ENCODE peak calls at places on chromosomes 5 and 9, in four cellular contexts. T is PC-3, G is fibroblast of lung, M is A549. I is an unnamed sample.
A peak's percentile ranks its signal among the peaks of the same experiment; 100 is the strongest.

GRCh38 chr5:159883522-159883950 is 32.7 kb upstream of the ADRA1B start:
- DNase-seq in T (peak; percentile 20), G (peak; percentile 84), M (no peak), I (no peak)

GRCh38 chr9:127698985-127699670 is 7.7 kb upstream of the CFAP157 start:
- DNase-seq in T (no peak), G (peak; percentile 97), M (peak; percentile 98), I (peak; percentile 97)

GRCh38 chr5:158174918-158175663 is 316.1 kb upstream of the CLINT1 start:
- DNase-seq in T (peak; percentile 90), G (peak; percentile 43), M (peak; percentile 63), I (peak; percentile 92)

GRCh38 chr5:140093866-140094265 is 20.0 kb upstream of the PURA start:
- DNase-seq in T (no peak), G (no peak), M (no peak), I (no peak)

GRCh38 chr9:135247174-135247930 is 159.9 kb downstream of the OLFM1 start:
- DNase-seq in T (no peak), G (no peak), M (no peak), I (no peak)

GRCh38 chr9:127781821-127782220 is 3.4 kb upstream of the SH2D3C start:
- DNase-seq in T (no peak), G (no peak), M (no peak), I (no peak)

GRCh38 chr9:118418887-118419620 is 714.9 kb downstream of the TLR4 start:
- DNase-seq in T (peak; percentile 65), G (peak; percentile 62), M (peak; percentile 6), I (no peak)

GRCh38 chr5:32645246-32645645 is 59.9 kb downstream of the SUB1 start:
- DNase-seq in T (no peak), G (peak; percentile 12), M (no peak), I (no peak)

GRCh38 chr5:113425909-113426308 is 8.9 kb downstream of the TSSK1B start:
- DNase-seq in T (no peak), G (no peak), M (no peak), I (no peak)

GRCh38 chr5:110268985-110269384 is 457.5 kb downstream of the TMEM232 start:
- DNase-seq in T (no peak), G (no peak), M (no peak), I (peak; percentile 41)

GRCh38 chr5:111494350-111494999 is 17.9 kb downstream of the STARD4 start:
- DNase-seq in T (no peak), G (no peak), M (no peak), I (no peak)

GRCh38 chr5:149645236-149645635 is 63.9 kb downstream of the ARHGEF37 start:
- DNase-seq in T (no peak), G (no peak), M (no peak), I (no peak)

GRCh38 chr5:178367351-178368120 is 134.9 kb upstream of the PHYKPL start:
- DNase-seq in T (no peak), G (no peak), M (no peak), I (no peak)

GRCh38 chr9:115883467-115884329 is 269.9 kb upstream of the PAPPA start:
- DNase-seq in T (peak; percentile 69), G (peak; percentile 34), M (peak; percentile 60), I (peak; percentile 59)

GRCh38 chr5:1431896-1432295 is 13.3 kb downstream of the SLC6A3 start:
- DNase-seq in T (no peak), G (no peak), M (no peak), I (no peak)

GRCh38 chr9:104993291-104993963 is 65.5 kb upstream of the ABCA1 start:
- DNase-seq in T (no peak), G (peak; percentile 91), M (no peak), I (peak; percentile 85)

GRCh38 chr9:125604189-125604588 is 102.8 kb downstream of the MAPKAP1 start:
- DNase-seq in T (no peak), G (no peak), M (no peak), I (no peak)

GRCh38 chr9:86573886-86574285 is 219.7 kb upstream of the TUT7 start:
- DNase-seq in T (no peak), G (no peak), M (no peak), I (no peak)

GRCh38 chr9:108130896-108131295 is 641.3 kb upstream of the KLF4 start:
- DNase-seq in T (no peak), G (no peak), M (no peak), I (no peak)

GRCh38 chr5:108681079-108681921 is 66.4 kb upstream of the FER start:
- DNase-seq in T (peak; percentile 70), G (peak; percentile 60), M (peak; percentile 43), I (peak; percentile 71)

GRCh38 chr9:69292078-69292477 is 32.9 kb upstream of the ENTREP1 start:
- DNase-seq in T (no peak), G (no peak), M (peak; percentile 4), I (no peak)

GRCh38 chr5:142385194-142385593 is 60.4 kb upstream of the SPRY4 start:
- DNase-seq in T (no peak), G (peak; percentile 84), M (no peak), I (no peak)

GRCh38 chr5:143066556-143067281 is 296.5 kb downstream of the ARHGAP26 start:
- DNase-seq in T (no peak), G (no peak), M (no peak), I (no peak)

GRCh38 chr5:54360089-54360488 is 49.7 kb upstream of the ARL15 start:
- DNase-seq in T (peak; percentile 67), G (peak; percentile 85), M (peak; percentile 21), I (peak; percentile 3)

GRCh38 chr5:21263361-21263760 is 1275.4 kb upstream of the CDH18 start:
- DNase-seq in T (peak; percentile 16), G (peak; percentile 45), M (no peak), I (no peak)

GRCh38 chr9:22395585-22396205 is 50.9 kb upstream of the DMRTA1 start:
- DNase-seq in T (peak; percentile 83), G (peak; percentile 83), M (peak; percentile 6), I (no peak)

GRCh38 chr5:102857090-102857818 is 102.1 kb downstream of the PAM start:
- DNase-seq in T (peak; percentile 30), G (no peak), M (no peak), I (no peak)

GRCh38 chr9:76654051-76654461 is 110.2 kb upstream of the PCA3 start:
- DNase-seq in T (no peak), G (peak; percentile 75), M (no peak), I (no peak)

GRCh38 chr5:113081091-113081490 is 104.5 kb downstream of the DCP2 start:
- DNase-seq in T (no peak), G (no peak), M (no peak), I (peak; percentile 78)

GRCh38 chr5:96434201-96434645 is 1.2 kb upstream of the PCSK1 start:
- DNase-seq in T (peak; percentile 63), G (peak; percentile 78), M (peak; percentile 36), I (peak; percentile 92)

GRCh38 chr5:140821375-140822280 is at the start of gene PCDHA5:
- DNase-seq in T (peak; percentile 83), G (no peak), M (peak; percentile 69), I (no peak)

GRCh38 chr9:127812936-127813675 is 10.4 kb downstream of the FPGS start:
- DNase-seq in T (no peak), G (no peak), M (no peak), I (no peak)

GRCh38 chr5:135235551-135236100 is 163.4 kb downstream of the MACROH2A1 start:
- DNase-seq in T (no peak), G (no peak), M (no peak), I (no peak)

GRCh38 chr9:111828193-111828592 is 33.5 kb upstream of the SHOC1 start:
- DNase-seq in T (peak; percentile 40), G (peak; percentile 11), M (no peak), I (no peak)

GRCh38 chr5:32520995-32521394 is 64.4 kb upstream of the SUB1 start:
- DNase-seq in T (peak; percentile 30), G (no peak), M (no peak), I (no peak)

GRCh38 chr5:40689442-40689841 is 9.7 kb downstream of the PTGER4 start:
- DNase-seq in T (peak; percentile 99), G (peak; percentile 96), M (peak; percentile 79), I (no peak)

DNA sequence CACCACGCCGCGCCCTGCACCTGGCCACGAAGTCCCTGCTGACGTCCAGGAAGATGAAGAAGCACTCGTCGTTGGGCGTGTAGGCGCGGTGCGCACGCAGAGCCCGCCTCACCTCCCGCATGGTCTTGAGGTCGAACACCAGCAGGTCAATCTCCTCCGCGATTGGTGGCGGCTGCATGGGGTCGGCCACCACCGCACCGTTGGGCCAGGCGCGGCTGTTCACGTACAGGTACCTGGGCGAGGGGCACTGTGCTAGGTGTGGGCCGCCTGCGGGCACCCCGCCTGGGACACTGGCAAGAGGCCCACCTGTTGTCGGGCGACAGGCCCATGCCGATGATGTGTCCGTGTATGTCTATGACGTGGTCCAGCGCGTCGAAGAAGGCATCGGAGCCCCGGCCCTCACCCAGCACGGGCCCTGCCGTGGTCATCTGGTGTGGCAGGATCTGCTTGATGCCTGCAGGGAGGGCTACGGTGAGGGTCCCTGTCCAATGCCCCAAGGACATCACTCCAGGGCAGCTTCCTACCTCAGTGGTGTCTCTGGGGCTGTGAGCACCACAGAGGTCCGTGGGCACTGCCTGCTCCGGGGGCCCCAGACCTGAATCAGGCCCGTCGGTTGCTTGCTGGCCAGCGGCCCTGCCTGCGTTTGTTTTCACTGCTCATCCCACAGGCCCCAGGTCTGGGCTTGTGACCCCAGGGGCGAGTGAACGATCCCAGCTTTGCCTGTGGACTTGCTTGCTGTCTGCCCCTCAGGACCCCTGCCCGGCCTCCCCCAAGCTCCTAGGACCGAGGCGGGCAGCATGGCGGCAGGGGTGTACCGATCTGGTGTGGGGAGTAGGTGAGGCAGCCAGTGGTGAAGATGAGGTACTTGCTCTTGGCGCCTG is 3.1 kb downstream of the FBXW5 start:
- DNase-seq in T (no peak), G (no peak), M (no peak), I (no peak)
- H3K4me3 ChIP-seq in T (no peak overlapping the region), G (no peak overlapping the region), M (no peak overlapping the region), I (no peak overlapping the region)

DNA sequence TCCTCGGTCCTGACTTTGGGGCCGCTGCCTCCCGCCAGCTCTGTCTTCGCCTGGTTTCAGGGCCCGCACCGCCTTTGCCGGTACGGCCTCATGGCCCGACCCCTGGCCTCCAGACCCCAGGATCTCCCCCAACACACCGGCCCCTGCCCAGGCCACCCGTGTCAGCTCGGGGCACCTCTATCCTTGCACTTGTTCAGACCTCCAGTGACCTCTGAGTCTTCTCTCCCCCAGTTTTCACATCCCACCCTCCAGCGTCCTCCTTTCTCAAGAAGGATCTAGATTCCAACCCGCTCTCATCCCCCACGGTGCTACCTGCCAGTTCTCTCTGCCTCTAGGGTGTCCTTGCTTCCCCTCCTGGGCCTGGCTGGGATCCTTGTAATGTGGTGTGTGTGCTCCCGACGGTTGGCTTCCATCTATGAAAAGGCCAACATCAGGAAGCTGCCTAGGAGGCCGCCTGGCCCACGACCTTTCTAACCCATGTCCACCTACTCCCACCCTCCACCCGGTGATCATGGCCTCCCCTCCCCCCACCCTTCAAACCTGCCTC is 61.1 kb downstream of the SPATA31C2 start:
- DNase-seq in T (no peak), G (no peak), M (no peak), I (no peak)
- H3K4me3 ChIP-seq in T (peak overlapping the region; percentile 73), G (peak overlapping the region; percentile 64), M (peak overlapping the region; percentile 43), I (peak overlapping the region; percentile 59)

GRCh38 chr9:71904076-71904475 is 6.9 kb downstream of the ABHD17B start:
- DNase-seq in T (no peak), G (no peak), M (no peak), I (no peak)
- H3K4me3 ChIP-seq in T (no peak overlapping the region), G (no peak overlapping the region), M (no peak overlapping the region), I (no peak overlapping the region)

DNA sequence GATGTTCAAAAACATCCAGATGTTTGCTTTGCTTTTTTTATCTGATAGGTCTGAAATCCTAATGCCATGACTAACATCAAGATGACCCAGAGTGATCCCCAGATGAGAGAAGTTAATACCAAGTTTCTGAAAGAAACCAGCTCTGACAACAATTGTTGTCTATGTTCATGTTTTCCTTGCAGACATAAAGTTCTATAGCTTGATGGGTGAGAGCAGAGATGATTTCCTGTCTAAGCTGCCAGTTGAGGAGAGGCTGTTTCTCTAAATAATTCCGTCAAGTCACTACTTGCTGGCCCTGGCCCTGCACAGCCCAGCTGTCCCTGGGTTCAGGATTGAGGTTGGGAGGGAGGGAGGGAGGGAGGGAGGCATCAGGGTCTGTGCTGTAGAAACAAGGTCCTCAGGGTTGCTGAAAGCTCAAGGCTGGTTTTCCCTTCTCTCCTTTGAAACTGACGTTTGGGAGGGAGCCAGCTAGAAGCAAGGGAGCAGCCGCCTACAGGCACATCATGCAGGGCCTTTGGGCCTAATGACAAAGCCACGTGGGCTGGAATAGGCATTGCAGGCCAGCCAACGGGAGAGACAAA is 3.9 kb downstream of the SPARC start:
- DNase-seq in T (no peak), G (peak; percentile 55), M (no peak), I (no peak)
- H3K4me3 ChIP-seq in T (no peak overlapping the region), G (peak overlapping the region; percentile 94), M (no peak overlapping the region), I (no peak overlapping the region)

I was measured in neural progenitor cell.